ENCODE peak calls at places on chromosomes 6 and 20, in eight cellular contexts. V is amniotic stem cell; I is ELR; G is heart right ventricle; F is fibroblast of pulmonary artery; C is activated CD8-positive, alpha-beta memory T cell treated with anti-CD3 and anti-CD28 coated beads, Interleukin-2, amount 50 U/mL, for 4 hours; T is mammary epithelial cell; O is foreskin fibroblast. S is an unnamed sample.

GRCh38 chr20:11841972-11842461 is 75.7 kb upstream of the BTBD3 start:
- DNase-seq in V (no peak), I (no peak), G (no peak), F (no peak), C (no peak), T (no peak), O (no peak), S (no peak)

GRCh38 chr6:9409126-9409525 is 973.8 kb upstream of the SLC35B3 start:
- DNase-seq in V (no peak), I (no peak), G (no peak), F (no peak), C (no peak), T (no peak), O (no peak), S (no peak)

GRCh38 chr6:70763754-70764153 is 96.1 kb downstream of the SMAP1 start:
- DNase-seq in V (no peak), I (peak; percentile 34), G (no peak), F (peak; percentile 9), C (no peak), T (peak; percentile 8), O (peak; percentile 10), S (peak; percentile 7)

GRCh38 chr20:46761566-46761965 is 52.1 kb downstream of the SLC2A10 start:
- DNase-seq in V (no peak), I (no peak), G (no peak), F (no peak), C (no peak), T (no peak), O (no peak), S (no peak)

GRCh38 chr20:61830241-61830930 is 235.3 kb downstream of the TAF4 start:
- DNase-seq in V (no peak), I (no peak), G (no peak), F (no peak), C (no peak), T (no peak), O (no peak), S (no peak)

GRCh38 chr6:89050155-89050554 is 30.4 kb upstream of the PNRC1 start:
- DNase-seq in V (no peak), I (no peak), G (peak; percentile 42), F (peak; percentile 92), C (no peak), T (peak; percentile 17), O (peak; percentile 59), S (no peak)

GRCh38 chr6:52725530-52726192 is 37.6 kb downstream of the GSTA2 start:
- DNase-seq in V (no peak), I (peak; percentile 4), G (no peak), F (peak; percentile 7), C (no peak), T (peak; percentile 78), O (peak; percentile 46), S (no peak)

GRCh38 chr6:17015551-17016381 is 86.1 kb upstream of the STMND1 start:
- DNase-seq in V (no peak), I (no peak), G (peak; percentile 9), F (peak; percentile 39), C (peak; percentile 34), T (no peak), O (peak; percentile 23), S (peak; percentile 26)

GRCh38 chr20:13671500-13672288 is 33.0 kb upstream of the TASP1 start:
- DNase-seq in V (no peak), I (no peak), G (peak; percentile 45), F (peak; percentile 69), C (no peak), T (peak; percentile 41), O (peak; percentile 64), S (peak; percentile 53)

GRCh38 chr20:49310695-49311094 is 32.8 kb upstream of the ZNFX1 start:
- DNase-seq in V (no peak), I (peak; percentile 61), G (no peak), F (peak; percentile 62), C (no peak), T (peak; percentile 69), O (peak; percentile 63), S (peak; percentile 14)

GRCh38 chr6:17032595-17033591 is 69.0 kb upstream of the STMND1 start:
- DNase-seq in V (peak; percentile 85), I (peak; percentile 97), G (peak; percentile 67), F (peak; percentile 97), C (no peak), T (peak; percentile 89), O (peak; percentile 97), S (peak; percentile 95)

GRCh38 chr20:5657190-5657872 is 92.9 kb upstream of the SHLD1 start:
- DNase-seq in V (peak; percentile 57), I (peak; percentile 97), G (peak; percentile 46), F (peak; percentile 99), C (no peak), T (peak; percentile 98), O (peak; percentile 89), S (peak; percentile 95)

GRCh38 chr6:13304101-13304500 is 24.2 kb downstream of the TBC1D7 start:
- DNase-seq in V (no peak), I (no peak), G (no peak), F (peak; percentile 28), C (no peak), T (no peak), O (no peak), S (no peak)

GRCh38 chr6:144416244-144416643 is 131.1 kb downstream of the UTRN start:
- DNase-seq in V (no peak), I (no peak), G (no peak), F (no peak), C (no peak), T (no peak), O (no peak), S (no peak)

GRCh38 chr6:40791004-40791403 is 203.8 kb upstream of the LRFN2 start:
- DNase-seq in V (no peak), I (peak; percentile 58), G (no peak), F (no peak), C (no peak), T (peak; percentile 57), O (no peak), S (no peak)

GRCh38 chr6:100592929-100593328 is 128.2 kb upstream of the SIM1 start:
- DNase-seq in V (no peak), I (no peak), G (no peak), F (no peak), C (no peak), T (no peak), O (no peak), S (no peak)

GRCh38 chr6:100160913-100161312 is 166.9 kb upstream of the MCHR2 start:
- DNase-seq in V (no peak), I (no peak), G (no peak), F (no peak), C (no peak), T (no peak), O (no peak), S (no peak)

GRCh38 chr6:25125736-25126135 is 153.4 kb upstream of the CARMIL1 start:
- DNase-seq in V (no peak), I (no peak), G (no peak), F (no peak), C (no peak), T (no peak), O (no peak), S (no peak)

GRCh38 chr20:57709823-57710799 is at the start of gene PMEPA1:
- DNase-seq in V (peak; percentile 81), I (peak; percentile 90), G (peak; percentile 94), F (peak; percentile 95), C (peak; percentile 96), T (peak; percentile 97), O (peak; percentile 97), S (peak; percentile 94)

GRCh38 chr6:115358616-115359015 is 702.1 kb downstream of the FRK start:
- DNase-seq in V (no peak), I (no peak), G (no peak), F (no peak), C (no peak), T (peak; percentile 12), O (peak; percentile 9), S (no peak)

GRCh38 chr6:132286298-132287019 is 114.8 kb downstream of the MOXD1 start:
- DNase-seq in V (no peak), I (no peak), G (no peak), F (no peak), C (no peak), T (no peak), O (no peak), S (no peak)

GRCh38 chr20:47241345-47241781 is 115.1 kb downstream of the ZMYND8 start:
- DNase-seq in V (no peak), I (peak; percentile 14), G (no peak), F (peak; percentile 99), C (no peak), T (no peak), O (peak; percentile 72), S (peak; percentile 20)

GRCh38 chr6:104704191-104704590 is 155.5 kb downstream of the HACE1 start:
- DNase-seq in V (no peak), I (peak; percentile 36), G (no peak), F (peak; percentile 28), C (no peak), T (no peak), O (no peak), S (no peak)

GRCh38 chr20:62338294-62338620 is 28.9 kb downstream of the LAMA5 start:
- DNase-seq in V (no peak), I (no peak), G (no peak), F (no peak), C (no peak), T (no peak), O (no peak), S (no peak)

GRCh38 chr6:134223761-134224445 is 94.0 kb downstream of the SGK1 start:
- DNase-seq in V (no peak), I (no peak), G (no peak), F (peak; percentile 45), C (no peak), T (no peak), O (peak; percentile 60), S (no peak)

GRCh38 chr6:11974089-11974488 is 38.0 kb upstream of the HIVEP1 start:
- DNase-seq in V (no peak), I (no peak), G (no peak), F (peak; percentile 63), C (no peak), T (peak; percentile 18), O (peak; percentile 32), S (no peak)

GRCh38 chr20:52382931-52383330 is 191.4 kb upstream of the ZFP64 start:
- DNase-seq in V (no peak), I (no peak), G (no peak), F (no peak), C (no peak), T (no peak), O (no peak), S (no peak)

GRCh38 chr6:10626154-10626741 is 68.2 kb downstream of the C6orf52 start:
- DNase-seq in V (no peak), I (no peak), G (no peak), F (no peak), C (no peak), T (no peak), O (no peak), S (no peak)

GRCh38 chr6:168886964-168887363 is 366.7 kb downstream of the THBS2 start:
- DNase-seq in V (no peak), I (no peak), G (no peak), F (no peak), C (no peak), T (no peak), O (no peak), S (no peak)

GRCh38 chr20:4289875-4290274 is 274.5 kb upstream of the RNF24 start:
- DNase-seq in V (no peak), I (peak; percentile 18), G (no peak), F (no peak), C (no peak), T (no peak), O (no peak), S (no peak)

GRCh38 chr20:62496525-62497218 is 20.9 kb upstream of the GATA5 start:
- DNase-seq in V (no peak), I (peak; percentile 43), G (no peak), F (no peak), C (peak; percentile 41), T (no peak), O (no peak), S (no peak)

GRCh38 chr6:127381384-127381783 is 38.0 kb upstream of the ECHDC1 start:
- DNase-seq in V (no peak), I (no peak), G (no peak), F (no peak), C (no peak), T (no peak), O (no peak), S (no peak)

GRCh38 chr6:110615723-110616122 is 139.3 kb upstream of the SLC22A16 start:
- DNase-seq in V (no peak), I (no peak), G (no peak), F (no peak), C (no peak), T (no peak), O (no peak), S (no peak)

GRCh38 chr6:129605962-129606361 is 104.0 kb downstream of the ARHGAP18 start:
- DNase-seq in V (no peak), I (no peak), G (no peak), F (no peak), C (no peak), T (no peak), O (no peak), S (no peak)